ENCODE peak calls at places on chromosomes 11 and 22, in four cellular contexts. C is HS-5; F is neuronal stem cell; L is naive thymus-derived CD8-positive, alpha-beta T cell. U is an unnamed sample.

GRCh38 chr11:117070016-117070415 is 28.2 kb downstream of the SIK3 start:
- DNase-seq in C (no peak), F (no peak), L (no peak), U (no peak)

GRCh38 chr11:126332221-126332711 is 23.2 kb upstream of the ST3GAL4 start:
- DNase-seq in C (no peak), F (no peak), L (no peak), U (peak)

GRCh38 chr11:17468094-17468493 is 8.6 kb downstream of the ABCC8 start:
- DNase-seq in C (no peak), F (no peak), L (no peak), U (no peak)

GRCh38 chr11:2668876-2669275 is 30.9 kb downstream of the KCNQ1OT1 start:
- DNase-seq in C (no peak), F (no peak), L (no peak), U (no peak)

GRCh38 chr11:76562541-76562940 is 108.0 kb downstream of the LRRC32 start:
- DNase-seq in C (no peak), F (no peak), L (no peak), U (no peak)

GRCh38 chr11:105282658-105283057 is 143.1 kb upstream of the CARD18 start:
- DNase-seq in C (no peak), F (no peak), L (no peak), U (no peak)

GRCh38 chr22:35437038-35437437 is 37.1 kb downstream of the MCM5 start:
- DNase-seq in C (no peak), F (no peak), L (no peak), U (peak)

GRCh38 chr11:776459-777287 is 614 bp downstream of the GATD1 start:
- DNase-seq in C (no peak), F (no peak), L (no peak), U (no peak)

GRCh38 chr22:36252754-36253522 is at the start of gene APOL1:
- DNase-seq in C (no peak), F (no peak), L (no peak), U (peak)

GRCh38 chr11:118415739-118416068 is 14.3 kb downstream of the ATP5MG start:
- DNase-seq in C (peak), F (no peak), L (no peak), U (no peak)

GRCh38 chr11:73591050-73591449 is 6.9 kb downstream of the FAM168A start:
- DNase-seq in C (no peak), F (no peak), L (no peak), U (no peak)

GRCh38 chr11:35042906-35043305 is 96.1 kb upstream of the CD44 start:
- DNase-seq in C (no peak), F (no peak), L (no peak), U (no peak)

GRCh38 chr22:35209203-35209602 is 48.1 kb upstream of the HMGXB4 start:
- DNase-seq in C (no peak), F (no peak), L (no peak), U (no peak)

GRCh38 chr11:61811831-61812230 is 5.0 kb downstream of the FADS1 start:
- DNase-seq in C (no peak), F (no peak), L (no peak), U (no peak)

GRCh38 chr11:72584933-72585597 is 89.2 kb downstream of the PDE2A start:
- DNase-seq in C (no peak), F (no peak), L (no peak), U (no peak)

GRCh38 chr11:125874556-125875124 is 12.8 kb upstream of the HYLS1 start:
- DNase-seq in C (peak), F (peak), L (peak), U (peak)

GRCh38 chr11:84905411-84905810 is 721.7 kb downstream of the DLG2 start:
- DNase-seq in C (no peak), F (no peak), L (no peak), U (no peak)

GRCh38 chr11:76623171-76623883 is 47.2 kb downstream of the LRRC32 start:
- DNase-seq in C (no peak), F (no peak), L (no peak), U (peak)

GRCh38 chr11:1125803-1126202 is 31.9 kb upstream of the MUC5AC start:
- DNase-seq in C (no peak), F (no peak), L (no peak), U (no peak)

GRCh38 chr11:76380161-76380976 is 563 bp downstream of the THAP12 start:
- DNase-seq in C (no peak), F (peak), L (peak), U (peak)

GRCh38 chr22:22810018-22810427 is 77.6 kb upstream of the IGLL5 start:
- DNase-seq in C (no peak), F (no peak), L (peak), U (no peak)

GRCh38 chr11:2807801-2808241 is 77.8 kb downstream of the CDKN1C start:
- DNase-seq in C (no peak), F (no peak), L (no peak), U (no peak)

GRCh38 chr11:79374707-79375106 is 66.1 kb downstream of the TENM4 start:
- DNase-seq in C (no peak), F (no peak), L (no peak), U (no peak)

GRCh38 chr11:95661159-95661558 is 128.4 kb downstream of the FAM76B start:
- DNase-seq in C (no peak), F (no peak), L (no peak), U (no peak)

GRCh38 chr22:22884888-22885840 is 2.5 kb upstream of the IGLL5 start:
- DNase-seq in C (no peak), F (no peak), L (peak), U (no peak)

GRCh38 chr22:30964858-30965257 is 3.7 kb downstream of the MORC2 start:
- DNase-seq in C (no peak), F (no peak), L (no peak), U (no peak)

GRCh38 chr11:12842933-12843636 is 166.0 kb upstream of the RASSF10 start:
- DNase-seq in C (no peak), F (peak), L (no peak), U (no peak)

GRCh38 chr22:23257889-23258825 is 77.8 kb downstream of the BCR start:
- DNase-seq in C (no peak), F (no peak), L (no peak), U (no peak)

GRCh38 chr22:44366372-44367310 is 53.9 kb upstream of the SHISAL1 start:
- DNase-seq in C (no peak), F (no peak), L (no peak), U (no peak)

GRCh38 chr11:119788096-119788883 is 59.3 kb upstream of the NECTIN1 start:
- DNase-seq in C (no peak), F (no peak), L (no peak), U (no peak)

GRCh38 chr11:34558211-34558610 is 44.6 kb upstream of the ELF5 start:
- DNase-seq in C (peak), F (no peak), L (no peak), U (no peak)

GRCh38 chr22:37139762-37140161 is 10.0 kb downstream of the IL2RB start:
- DNase-seq in C (no peak), F (no peak), L (no peak), U (no peak)

GRCh38 chr11:116976941-116977570 is 121.2 kb downstream of the SIK3 start:
- DNase-seq in C (no peak), F (no peak), L (no peak), U (no peak)

U was measured in H54.